ENCODE peak calls at places on chromosomes 3 and 15, in seven cellular contexts. Q is BJ; M is CD8-positive, alpha-beta memory T cell; A is mucosa of gallbladder; K is HCEC 1CT; D is stimulated activated CD4-positive, alpha-beta T cell treated with anti-CD3 and anti-CD28 coated beads, TNF-alpha, amount 100 ng/mL, for 4 hours; X is anterior cingulate cortex. T is an unnamed sample.
A peak's percentile ranks its signal among the peaks of the same experiment; 100 is the strongest.

GRCh38 chr15:50881121-50882048 is 27.1 kb upstream of the AP4E1 start:
- DNase-seq in Q (no peak), M (no peak), A (no peak), K (no peak), D (no peak), X (no peak), T (no peak)

GRCh38 chr3:97961276-97961623 is 11.0 kb downstream of the RIOX2 start:
- DNase-seq in Q (no peak), M (no peak), A (no peak), K (no peak), D (no peak), X (no peak), T (no peak)

GRCh38 chr3:70090322-70090913 is 90.9 kb downstream of the SAMMSON start:
- DNase-seq in Q (no peak), M (no peak), A (no peak), K (no peak), D (no peak), X (no peak), T (no peak)

GRCh38 chr15:100785181-100786138 is 94.2 kb upstream of the ALDH1A3 start:
- DNase-seq in Q (no peak), M (no peak), A (no peak), K (no peak), D (no peak), X (no peak), T (no peak)

GRCh38 chr3:113537155-113537554 is 4.8 kb downstream of the SIDT1 start:
- DNase-seq in Q (no peak), M (no peak), A (no peak), K (no peak), D (no peak), X (no peak), T (no peak)

GRCh38 chr3:129230311-129231019 is 18.9 kb upstream of the COPG1 start:
- DNase-seq in Q (no peak), M (no peak), A (no peak), K (peak; percentile 96), D (no peak), X (no peak), T (no peak)

GRCh38 chr15:101242999-101243336 is 8.9 kb downstream of the CHSY1 start:
- DNase-seq in Q (no peak), M (no peak), A (no peak), K (no peak), D (no peak), X (no peak), T (no peak)

GRCh38 chr3:181105636-181106035 is 116.1 kb upstream of the DNAJC19 start:
- DNase-seq in Q (no peak), M (no peak), A (no peak), K (no peak), D (no peak), X (no peak), T (no peak)

GRCh38 chr3:197956626-197956988 is 3.4 kb upstream of the LMLN start:
- DNase-seq in Q (no peak), M (no peak), A (no peak), K (no peak), D (no peak), X (no peak), T (no peak)

GRCh38 chr15:88606437-88606794 is 14.7 kb upstream of the AEN start:
- DNase-seq in Q (no peak), M (no peak), A (no peak), K (no peak), D (no peak), X (no peak), T (no peak)

GRCh38 chr3:134487406-134487805 is 1.5 kb downstream of the CEP63 start:
- DNase-seq in Q (no peak), M (no peak), A (no peak), K (no peak), D (no peak), X (no peak), T (no peak)

GRCh38 chr3:32308378-32308777 is 69.9 kb downstream of the CMTM8 start:
- DNase-seq in Q (no peak), M (no peak), A (no peak), K (no peak), D (no peak), X (no peak), T (no peak)

GRCh38 chr3:147758786-147759185 is 349.6 kb downstream of the ZIC1 start:
- DNase-seq in Q (no peak), M (no peak), A (no peak), K (no peak), D (no peak), X (no peak), T (no peak)

GRCh38 chr3:52777127-52777958 is at the start of gene ITIH1:
- DNase-seq in Q (no peak), M (no peak), A (no peak), K (no peak), D (no peak), X (no peak), T (no peak)

GRCh38 chr3:126858887-126859286 is 124.0 kb upstream of the PLXNA1 start:
- DNase-seq in Q (peak; percentile 58), M (no peak), A (no peak), K (peak; percentile 90), D (no peak), X (no peak), T (no peak)

GRCh38 chr3:155069729-155070128 is 10.4 kb upstream of the MME start:
- DNase-seq in Q (no peak), M (no peak), A (no peak), K (peak; percentile 94), D (no peak), X (no peak), T (no peak)

GRCh38 chr15:45589296-45589695 is 2.1 kb downstream of the BLOC1S6 start:
- DNase-seq in Q (no peak), M (no peak), A (no peak), K (no peak), D (no peak), X (no peak), T (no peak)

GRCh38 chr3:188152660-188153497 is 1.1 kb upstream of the LPP start:
- DNase-seq in Q (peak; percentile 26), M (peak; percentile 1), A (peak; percentile 44), K (peak; percentile 51), D (no peak), X (no peak), T (no peak)

GRCh38 chr3:184085389-184085852 is 11.4 kb upstream of the HTR3E start:
- DNase-seq in Q (no peak), M (no peak), A (no peak), K (peak; percentile 48), D (no peak), X (no peak), T (no peak)

GRCh38 chr15:88661766-88662556 is 23.1 kb downstream of the ISG20 start:
- DNase-seq in Q (no peak), M (no peak), A (no peak), K (no peak), D (no peak), X (no peak), T (no peak)

GRCh38 chr3:190864002-190864401 is 1.5 kb upstream of the GMNC start:
- DNase-seq in Q (no peak), M (no peak), A (no peak), K (no peak), D (no peak), X (no peak), T (no peak)

GRCh38 chr15:29072444-29072843 is 186.7 kb downstream of the APBA2 start:
- DNase-seq in Q (no peak), M (no peak), A (no peak), K (no peak), D (no peak), X (no peak), T (no peak)

GRCh38 chr15:36315649-36316048 is 263.8 kb upstream of the CDIN1 start:
- DNase-seq in Q (no peak), M (no peak), A (no peak), K (no peak), D (no peak), X (no peak), T (no peak)

GRCh38 chr3:128236667-128237066 is 83.4 kb downstream of the EEFSEC start:
- DNase-seq in Q (no peak), M (no peak), A (no peak), K (no peak), D (no peak), X (no peak), T (no peak)

T was measured in activated T-helper 1 cell treated with Interleukin-2 at 50 U/mL for 16 hours.